ENCODE peak calls at places on chromosomes 3 and 15, in ten cellular contexts. One of them, this sample, is unnamed.

GRCh38 chr3:31008986-31009385 is 114.5 kb upstream of the GADL1 start:
- DNase-seq in heart left ventricle: no peak
- DNase-seq in left ventricle myocardium inferior: no peak
- DNase-seq in NCI-H1694: no peak
- DNase-seq in NCI-H187: no peak
- DNase-seq in NCI-H1092 treated with DMSO at 0.1 percent for 48 hours: no peak
- DNase-seq in cardiac muscle cell: no peak
- DNase-seq in NCI-H460: no peak
- DNase-seq in GM12865: no peak
- DNase-seq in stimulated activated CD4-positive, alpha-beta T cell treated with anti-CD3 and anti-CD28 coated beads, Interleukin-4, amount 100 ng/mL, for 48 hours: no peak
- DNase-seq in this sample: no peak

GRCh38 chr3:138752886-138753285 is 81.8 kb downstream of the PIK3CB start:
- DNase-seq in heart left ventricle: no peak
- DNase-seq in left ventricle myocardium inferior: no peak
- DNase-seq in NCI-H1694: no peak
- DNase-seq in NCI-H187: no peak
- DNase-seq in NCI-H1092 treated with DMSO at 0.1 percent for 48 hours: no peak
- DNase-seq in cardiac muscle cell: no peak
- DNase-seq in NCI-H460: no peak
- DNase-seq in GM12865: no peak
- DNase-seq in stimulated activated CD4-positive, alpha-beta T cell treated with anti-CD3 and anti-CD28 coated beads, Interleukin-4, amount 100 ng/mL, for 48 hours: no peak
- DNase-seq in this sample: no peak

GRCh38 chr3:43207628-43208085 is 78.7 kb upstream of the SNRK start:
- DNase-seq in heart left ventricle: no peak
- DNase-seq in left ventricle myocardium inferior: no peak
- DNase-seq in NCI-H1694: no peak
- DNase-seq in NCI-H187: no peak
- DNase-seq in NCI-H1092 treated with DMSO at 0.1 percent for 48 hours: no peak
- DNase-seq in cardiac muscle cell: no peak
- DNase-seq in NCI-H460: no peak
- DNase-seq in GM12865: no peak
- DNase-seq in stimulated activated CD4-positive, alpha-beta T cell treated with anti-CD3 and anti-CD28 coated beads, Interleukin-4, amount 100 ng/mL, for 48 hours: no peak
- DNase-seq in this sample: no peak

GRCh38 chr3:188389711-188390346 is 235.9 kb downstream of the LPP start:
- DNase-seq in heart left ventricle: peak
- DNase-seq in left ventricle myocardium inferior: peak
- DNase-seq in NCI-H1694: no peak
- DNase-seq in NCI-H187: no peak
- DNase-seq in NCI-H1092 treated with DMSO at 0.1 percent for 48 hours: no peak
- DNase-seq in cardiac muscle cell: no peak
- DNase-seq in NCI-H460: no peak
- DNase-seq in GM12865: peak
- DNase-seq in stimulated activated CD4-positive, alpha-beta T cell treated with anti-CD3 and anti-CD28 coated beads, Interleukin-4, amount 100 ng/mL, for 48 hours: peak
- DNase-seq in this sample: peak

GRCh38 chr15:23860290-23860751 is 173.2 kb upstream of the NDN start:
- DNase-seq in heart left ventricle: no peak
- DNase-seq in left ventricle myocardium inferior: no peak
- DNase-seq in NCI-H1694: no peak
- DNase-seq in NCI-H187: no peak
- DNase-seq in NCI-H1092 treated with DMSO at 0.1 percent for 48 hours: no peak
- DNase-seq in cardiac muscle cell: peak
- DNase-seq in NCI-H460: no peak
- DNase-seq in GM12865: no peak
- DNase-seq in stimulated activated CD4-positive, alpha-beta T cell treated with anti-CD3 and anti-CD28 coated beads, Interleukin-4, amount 100 ng/mL, for 48 hours: no peak
- DNase-seq in this sample: no peak

GRCh38 chr15:98923159-98923558 is 84.4 kb downstream of the PGPEP1L start:
- DNase-seq in heart left ventricle: no peak
- DNase-seq in left ventricle myocardium inferior: no peak
- DNase-seq in NCI-H1694: no peak
- DNase-seq in NCI-H187: no peak
- DNase-seq in NCI-H1092 treated with DMSO at 0.1 percent for 48 hours: no peak
- DNase-seq in cardiac muscle cell: no peak
- DNase-seq in NCI-H460: no peak
- DNase-seq in GM12865: no peak
- DNase-seq in stimulated activated CD4-positive, alpha-beta T cell treated with anti-CD3 and anti-CD28 coated beads, Interleukin-4, amount 100 ng/mL, for 48 hours: no peak
- DNase-seq in this sample: no peak

GRCh38 chr3:28915711-28916481 is 365.0 kb upstream of the RBMS3 start:
- DNase-seq in heart left ventricle: no peak
- DNase-seq in left ventricle myocardium inferior: no peak
- DNase-seq in NCI-H1694: no peak
- DNase-seq in NCI-H187: no peak
- DNase-seq in NCI-H1092 treated with DMSO at 0.1 percent for 48 hours: peak
- DNase-seq in cardiac muscle cell: peak
- DNase-seq in NCI-H460: peak
- DNase-seq in GM12865: no peak
- DNase-seq in stimulated activated CD4-positive, alpha-beta T cell treated with anti-CD3 and anti-CD28 coated beads, Interleukin-4, amount 100 ng/mL, for 48 hours: no peak
- DNase-seq in this sample: no peak

GRCh38 chr15:35867371-35867770 is 321.4 kb upstream of the DPH6 start:
- DNase-seq in heart left ventricle: no peak
- DNase-seq in left ventricle myocardium inferior: no peak
- DNase-seq in NCI-H1694: no peak
- DNase-seq in NCI-H187: no peak
- DNase-seq in NCI-H1092 treated with DMSO at 0.1 percent for 48 hours: no peak
- DNase-seq in cardiac muscle cell: no peak
- DNase-seq in NCI-H460: no peak
- DNase-seq in GM12865: no peak
- DNase-seq in stimulated activated CD4-positive, alpha-beta T cell treated with anti-CD3 and anti-CD28 coated beads, Interleukin-4, amount 100 ng/mL, for 48 hours: no peak
- DNase-seq in this sample: no peak

GRCh38 chr15:91338763-91339162 is 238.7 kb downstream of the SV2B start:
- DNase-seq in heart left ventricle: no peak
- DNase-seq in left ventricle myocardium inferior: no peak
- DNase-seq in NCI-H1694: no peak
- DNase-seq in NCI-H187: no peak
- DNase-seq in NCI-H1092 treated with DMSO at 0.1 percent for 48 hours: no peak
- DNase-seq in cardiac muscle cell: peak
- DNase-seq in NCI-H460: no peak
- DNase-seq in GM12865: peak
- DNase-seq in stimulated activated CD4-positive, alpha-beta T cell treated with anti-CD3 and anti-CD28 coated beads, Interleukin-4, amount 100 ng/mL, for 48 hours: no peak
- DNase-seq in this sample: no peak

GRCh38 chr3:124395165-124395564 is 335.1 kb upstream of the UMPS start:
- DNase-seq in heart left ventricle: no peak
- DNase-seq in left ventricle myocardium inferior: no peak
- DNase-seq in NCI-H1694: no peak
- DNase-seq in NCI-H187: no peak
- DNase-seq in NCI-H1092 treated with DMSO at 0.1 percent for 48 hours: no peak
- DNase-seq in cardiac muscle cell: no peak
- DNase-seq in NCI-H460: no peak
- DNase-seq in GM12865: peak
- DNase-seq in stimulated activated CD4-positive, alpha-beta T cell treated with anti-CD3 and anti-CD28 coated beads, Interleukin-4, amount 100 ng/mL, for 48 hours: no peak
- DNase-seq in this sample: no peak

GRCh38 chr3:46400000-46400734 is 6.7 kb downstream of the CCR5AS start:
- DNase-seq in heart left ventricle: no peak
- DNase-seq in left ventricle myocardium inferior: no peak
- DNase-seq in NCI-H1694: no peak
- DNase-seq in NCI-H187: no peak
- DNase-seq in NCI-H1092 treated with DMSO at 0.1 percent for 48 hours: no peak
- DNase-seq in cardiac muscle cell: peak
- DNase-seq in NCI-H460: no peak
- DNase-seq in GM12865: no peak
- DNase-seq in stimulated activated CD4-positive, alpha-beta T cell treated with anti-CD3 and anti-CD28 coated beads, Interleukin-4, amount 100 ng/mL, for 48 hours: no peak
- DNase-seq in this sample: no peak

GRCh38 chr3:65995030-65995429 is 43.7 kb downstream of the MAGI1 start:
- DNase-seq in heart left ventricle: no peak
- DNase-seq in left ventricle myocardium inferior: no peak
- DNase-seq in NCI-H1694: no peak
- DNase-seq in NCI-H187: no peak
- DNase-seq in NCI-H1092 treated with DMSO at 0.1 percent for 48 hours: no peak
- DNase-seq in cardiac muscle cell: no peak
- DNase-seq in NCI-H460: no peak
- DNase-seq in GM12865: no peak
- DNase-seq in stimulated activated CD4-positive, alpha-beta T cell treated with anti-CD3 and anti-CD28 coated beads, Interleukin-4, amount 100 ng/mL, for 48 hours: no peak
- DNase-seq in this sample: no peak

GRCh38 chr3:129118745-129119144 is 2.9 kb downstream of the RAB43 start:
- DNase-seq in heart left ventricle: no peak
- DNase-seq in left ventricle myocardium inferior: no peak
- DNase-seq in NCI-H1694: no peak
- DNase-seq in NCI-H187: no peak
- DNase-seq in NCI-H1092 treated with DMSO at 0.1 percent for 48 hours: no peak
- DNase-seq in cardiac muscle cell: no peak
- DNase-seq in NCI-H460: no peak
- DNase-seq in GM12865: no peak
- DNase-seq in stimulated activated CD4-positive, alpha-beta T cell treated with anti-CD3 and anti-CD28 coated beads, Interleukin-4, amount 100 ng/mL, for 48 hours: no peak
- DNase-seq in this sample: peak

GRCh38 chr15:91127236-91127914 is 27.3 kb downstream of the SV2B start:
- DNase-seq in heart left ventricle: no peak
- DNase-seq in left ventricle myocardium inferior: no peak
- DNase-seq in NCI-H1694: no peak
- DNase-seq in NCI-H187: no peak
- DNase-seq in NCI-H1092 treated with DMSO at 0.1 percent for 48 hours: no peak
- DNase-seq in cardiac muscle cell: no peak
- DNase-seq in NCI-H460: no peak
- DNase-seq in GM12865: no peak
- DNase-seq in stimulated activated CD4-positive, alpha-beta T cell treated with anti-CD3 and anti-CD28 coated beads, Interleukin-4, amount 100 ng/mL, for 48 hours: no peak
- DNase-seq in this sample: no peak

GRCh38 chr15:40984963-40985362 is 31.7 kb downstream of the CHAC1 start:
- DNase-seq in heart left ventricle: no peak
- DNase-seq in left ventricle myocardium inferior: no peak
- DNase-seq in NCI-H1694: no peak
- DNase-seq in NCI-H187: no peak
- DNase-seq in NCI-H1092 treated with DMSO at 0.1 percent for 48 hours: no peak
- DNase-seq in cardiac muscle cell: no peak
- DNase-seq in NCI-H460: no peak
- DNase-seq in GM12865: no peak
- DNase-seq in stimulated activated CD4-positive, alpha-beta T cell treated with anti-CD3 and anti-CD28 coated beads, Interleukin-4, amount 100 ng/mL, for 48 hours: no peak
- DNase-seq in this sample: no peak

GRCh38 chr15:69126054-69126469 is 34.4 kb upstream of the GLCE start:
- DNase-seq in heart left ventricle: no peak
- DNase-seq in left ventricle myocardium inferior: no peak
- DNase-seq in NCI-H1694: no peak
- DNase-seq in NCI-H187: no peak
- DNase-seq in NCI-H1092 treated with DMSO at 0.1 percent for 48 hours: no peak
- DNase-seq in cardiac muscle cell: no peak
- DNase-seq in NCI-H460: peak
- DNase-seq in GM12865: no peak
- DNase-seq in stimulated activated CD4-positive, alpha-beta T cell treated with anti-CD3 and anti-CD28 coated beads, Interleukin-4, amount 100 ng/mL, for 48 hours: no peak
- DNase-seq in this sample: no peak

GRCh38 chr3:41301548-41301947 is 102.2 kb downstream of the CTNNB1 start:
- DNase-seq in heart left ventricle: no peak
- DNase-seq in left ventricle myocardium inferior: no peak
- DNase-seq in NCI-H1694: no peak
- DNase-seq in NCI-H187: no peak
- DNase-seq in NCI-H1092 treated with DMSO at 0.1 percent for 48 hours: no peak
- DNase-seq in cardiac muscle cell: no peak
- DNase-seq in NCI-H460: no peak
- DNase-seq in GM12865: no peak
- DNase-seq in stimulated activated CD4-positive, alpha-beta T cell treated with anti-CD3 and anti-CD28 coated beads, Interleukin-4, amount 100 ng/mL, for 48 hours: no peak
- DNase-seq in this sample: no peak